ENCODE peak calls at places on chromosomes 3 and 15, in seven cellular contexts. X is lower leg skin, B is astrocyte of the spinal cord, J is right lobe of liver, W is heart right ventricle, S is coronary artery, P is tibial artery. T is an unnamed sample.

GRCh38 chr15:70437089-70437488 is 326.3 kb downstream of the UACA start:
- DNase-seq in X (peak), B (no peak), J (peak), W (no peak), S (no peak), P (no peak), T (no peak)

GRCh38 chr15:57506422-57506821 is 85.3 kb upstream of the MYZAP start:
- DNase-seq in X (no peak), B (no peak), J (no peak), W (no peak), S (no peak), P (no peak), T (no peak)

GRCh38 chr3:139481116-139481515 is 4.8 kb upstream of the RBP2 start:
- DNase-seq in X (no peak), B (no peak), J (no peak), W (no peak), S (no peak), P (no peak), T (no peak)

GRCh38 chr3:120435621-120436020 is 15.2 kb downstream of the FSTL1 start:
- DNase-seq in X (peak), B (peak), J (no peak), W (no peak), S (peak), P (no peak), T (no peak)

GRCh38 chr3:18079739-18080138 is 337.3 kb upstream of the TBC1D5 start:
- DNase-seq in X (no peak), B (peak), J (no peak), W (no peak), S (no peak), P (no peak), T (no peak)

GRCh38 chr15:73936181-73936580 is 9.9 kb downstream of the LOXL1 start:
- DNase-seq in X (no peak), B (peak), J (no peak), W (no peak), S (no peak), P (peak), T (no peak)

GRCh38 chr3:43902415-43902814 is 211.7 kb downstream of the ABHD5 start:
- DNase-seq in X (no peak), B (no peak), J (no peak), W (no peak), S (no peak), P (no peak), T (no peak)

GRCh38 chr3:155581579-155581978 is 163.3 kb downstream of the PLCH1 start:
- DNase-seq in X (no peak), B (no peak), J (no peak), W (no peak), S (no peak), P (no peak), T (no peak)

GRCh38 chr3:138854940-138855339 is 20.2 kb upstream of the PIK3CB start:
- DNase-seq in X (no peak), B (no peak), J (no peak), W (no peak), S (no peak), P (no peak), T (no peak)

GRCh38 chr3:194145702-194146101 is 9.8 kb downstream of the HES1 start:
- DNase-seq in X (no peak), B (no peak), J (no peak), W (no peak), S (no peak), P (no peak), T (no peak)

GRCh38 chr3:45010718-45011355 is 15.3 kb upstream of the CLEC3B start:
- DNase-seq in X (no peak), B (peak), J (no peak), W (no peak), S (no peak), P (no peak), T (no peak)

GRCh38 chr3:38588276-38588971 is 61.1 kb downstream of the SCN5A start:
- DNase-seq in X (peak), B (no peak), J (no peak), W (peak), S (peak), P (peak), T (peak)

GRCh38 chr15:68623301-68623892 is 44.6 kb downstream of the CORO2B start:
- DNase-seq in X (no peak), B (peak), J (no peak), W (peak), S (no peak), P (no peak), T (no peak)

GRCh38 chr3:65672876-65673815 is 365.6 kb downstream of the MAGI1 start:
- DNase-seq in X (no peak), B (peak), J (peak), W (peak), S (no peak), P (peak), T (peak)

GRCh38 chr3:43894176-43895049 is 203.7 kb downstream of the ABHD5 start:
- DNase-seq in X (no peak), B (peak), J (no peak), W (peak), S (no peak), P (peak), T (peak)

GRCh38 chr3:160217675-160218074 is 7.5 kb upstream of the C3orf80 start:
- DNase-seq in X (no peak), B (no peak), J (no peak), W (no peak), S (no peak), P (no peak), T (no peak)

GRCh38 chr15:68561146-68561545 is 17.6 kb upstream of the CORO2B start:
- DNase-seq in X (peak), B (no peak), J (no peak), W (no peak), S (peak), P (no peak), T (peak)

GRCh38 chr3:197353867-197354180 is 55.4 kb upstream of the DLG1 start:
- DNase-seq in X (no peak), B (peak), J (no peak), W (no peak), S (no peak), P (no peak), T (no peak)

GRCh38 chr3:101819649-101820202 is 29.6 kb upstream of the NFKBIZ start:
- DNase-seq in X (no peak), B (no peak), J (no peak), W (no peak), S (no peak), P (no peak), T (no peak)

GRCh38 chr3:25903371-25903770 is 113.5 kb downstream of the OXSM start:
- DNase-seq in X (no peak), B (no peak), J (no peak), W (no peak), S (no peak), P (no peak), T (no peak)

GRCh38 chr3:27589795-27590194 is 105.6 kb upstream of the SLC4A7 start:
- DNase-seq in X (no peak), B (peak), J (no peak), W (no peak), S (no peak), P (no peak), T (no peak)

GRCh38 chr3:149783576-149783975 is 8.8 kb downstream of the ANKUB1 start:
- DNase-seq in X (no peak), B (peak), J (no peak), W (no peak), S (no peak), P (no peak), T (no peak)

GRCh38 chr15:98322551-98322950 is 325.8 kb upstream of the IGF1R start:
- DNase-seq in X (no peak), B (no peak), J (no peak), W (no peak), S (no peak), P (no peak), T (no peak)

GRCh38 chr3:194315965-194316361 is 35.2 kb downstream of the CPN2 start:
- DNase-seq in X (no peak), B (no peak), J (no peak), W (no peak), S (no peak), P (no peak), T (no peak)

GRCh38 chr3:123611077-123611476 is 26.2 kb upstream of the HACD2 start:
- DNase-seq in X (no peak), B (no peak), J (no peak), W (no peak), S (no peak), P (no peak), T (no peak)

GRCh38 chr3:11371758-11372157 is 99.6 kb downstream of the ATG7 start:
- DNase-seq in X (no peak), B (no peak), J (no peak), W (no peak), S (no peak), P (no peak), T (no peak)

GRCh38 chr3:148642214-148642613 is 55.5 kb upstream of the AGTR1 start:
- DNase-seq in X (no peak), B (no peak), J (no peak), W (no peak), S (no peak), P (no peak), T (no peak)

GRCh38 chr3:163692484-163692883 is 1385.8 kb downstream of the SI start:
- DNase-seq in X (no peak), B (no peak), J (no peak), W (no peak), S (no peak), P (no peak), T (no peak)

GRCh38 chr3:129585949-129586657 is 20.4 kb downstream of the PLXND1 start:
- DNase-seq in X (no peak), B (no peak), J (no peak), W (no peak), S (no peak), P (no peak), T (no peak)

GRCh38 chr3:60461199-60461598 is 790.1 kb downstream of the FHIT start:
- DNase-seq in X (no peak), B (no peak), J (no peak), W (no peak), S (no peak), P (no peak), T (no peak)

GRCh38 chr3:62128028-62128427 is 245.3 kb downstream of the FEZF2 start:
- DNase-seq in X (no peak), B (no peak), J (no peak), W (no peak), S (no peak), P (peak), T (no peak)

GRCh38 chr3:164230385-164231094 is 847.8 kb downstream of the SI start:
- DNase-seq in X (no peak), B (no peak), J (no peak), W (no peak), S (no peak), P (no peak), T (no peak)

GRCh38 chr15:34759347-34759746 is 4.5 kb upstream of the GJD2 start:
- DNase-seq in X (no peak), B (no peak), J (no peak), W (no peak), S (no peak), P (no peak), T (no peak)

GRCh38 chr15:65516997-65517865 is at the start of gene DPP8:
- DNase-seq in X (peak), B (peak), J (peak), W (peak), S (peak), P (peak), T (peak)

GRCh38 chr15:81008312-81008711 is 7.6 kb downstream of the TLNRD1 start:
- DNase-seq in X (no peak), B (no peak), J (no peak), W (no peak), S (no peak), P (no peak), T (no peak)

GRCh38 chr15:55740981-55741591 is 1.9 kb downstream of the PRTG start:
- DNase-seq in X (no peak), B (peak), J (no peak), W (no peak), S (no peak), P (no peak), T (no peak)

GRCh38 chr15:85750319-85750806 is 44.4 kb downstream of the KLHL25 start:
- DNase-seq in X (peak), B (peak), J (no peak), W (peak), S (peak), P (peak), T (peak)

GRCh38 chr3:151926956-151927355 is 53.5 kb downstream of the SUCNR1 start:
- DNase-seq in X (no peak), B (peak), J (no peak), W (no peak), S (no peak), P (no peak), T (no peak)
- H3K4me3 ChIP-seq in X (no peak), B (no peak), J (no peak), W (no peak), S (no peak), P (no peak), T (no peak)

GRCh38 chr3:32132121-32132520 is 25.7 kb downstream of the GPD1L start:
- DNase-seq in X (no peak), B (no peak), J (no peak), W (no peak), S (no peak), P (no peak), T (no peak)
- H3K4me3 ChIP-seq in X (no peak), B (no peak), J (no peak), W (no peak), S (no peak), P (no peak), T (no peak)

GRCh38 chr3:172918568-172919296 is 168.2 kb downstream of the ECT2 start:
- DNase-seq in X (no peak), B (no peak), J (no peak), W (no peak), S (no peak), P (no peak), T (no peak)
- H3K4me3 ChIP-seq in X (no peak), B (no peak), J (no peak), W (no peak), S (no peak), P (no peak), T (no peak)

DNA sequence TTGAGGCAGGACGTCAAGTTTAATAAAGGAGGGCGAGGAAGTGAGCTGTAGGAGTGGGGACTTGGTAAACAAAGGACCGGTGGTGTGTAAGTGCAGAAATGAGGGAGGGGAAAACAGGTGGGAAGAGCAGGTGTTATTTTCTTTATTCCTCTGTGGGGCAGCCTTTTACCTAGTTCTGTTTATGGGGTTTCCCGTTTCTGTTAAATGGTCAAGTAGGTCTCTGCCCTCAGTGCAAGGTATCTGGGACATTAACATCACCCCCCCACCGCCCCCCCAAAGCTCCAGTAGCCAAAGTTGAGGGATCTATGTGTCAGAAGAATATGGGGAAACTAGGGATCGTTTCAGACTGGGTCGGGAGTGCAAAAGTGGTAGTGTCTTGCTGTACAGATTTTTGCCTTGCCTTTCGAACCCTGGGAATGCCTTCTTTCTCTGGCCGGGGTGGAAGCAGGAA is 898 bp downstream of the MGA start:
- DNase-seq in X (no peak), B (no peak), J (no peak), W (no peak), S (no peak), P (no peak), T (no peak)
- H3K4me3 ChIP-seq in X (peak), B (peak), J (peak), W (peak), S (peak), P (peak), T (peak)

DNA sequence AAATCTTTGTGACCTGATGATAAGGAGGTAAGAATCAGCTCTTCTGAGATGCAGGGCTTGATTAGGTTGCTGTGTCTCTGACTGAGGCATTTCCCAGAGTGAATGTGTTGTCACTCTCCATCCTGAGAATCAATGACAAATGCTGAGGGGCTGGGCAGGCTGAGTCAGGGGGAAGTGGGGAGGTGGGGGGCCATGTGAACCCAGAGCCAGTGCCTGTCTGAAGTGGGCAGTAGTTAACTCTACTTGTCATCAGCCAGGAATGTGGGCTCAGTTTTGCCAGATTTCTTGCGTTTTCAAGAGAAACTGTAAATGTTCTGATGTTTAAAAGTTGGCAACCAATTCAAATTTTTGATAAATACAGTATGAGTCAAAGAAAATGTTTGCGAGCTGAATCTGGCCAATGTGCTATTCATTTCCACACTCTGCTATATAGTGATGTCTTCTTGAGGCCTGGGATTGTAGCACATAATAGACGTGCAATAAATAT is 3.1 kb upstream of the BNC1 start:
- DNase-seq in X (peak), B (peak), J (no peak), W (no peak), S (no peak), P (no peak), T (no peak)
- H3K4me3 ChIP-seq in X (no peak), B (no peak), J (no peak), W (no peak), S (no peak), P (no peak), T (no peak)

GRCh38 chr15:92365816-92366215 is 27.9 kb upstream of the ST8SIA2 start:
- DNase-seq in X (no peak), B (peak), J (no peak), W (no peak), S (no peak), P (no peak), T (no peak)
- H3K4me3 ChIP-seq in X (no peak), B (no peak), J (no peak), W (no peak), S (no peak), P (no peak), T (no peak)

DNA sequence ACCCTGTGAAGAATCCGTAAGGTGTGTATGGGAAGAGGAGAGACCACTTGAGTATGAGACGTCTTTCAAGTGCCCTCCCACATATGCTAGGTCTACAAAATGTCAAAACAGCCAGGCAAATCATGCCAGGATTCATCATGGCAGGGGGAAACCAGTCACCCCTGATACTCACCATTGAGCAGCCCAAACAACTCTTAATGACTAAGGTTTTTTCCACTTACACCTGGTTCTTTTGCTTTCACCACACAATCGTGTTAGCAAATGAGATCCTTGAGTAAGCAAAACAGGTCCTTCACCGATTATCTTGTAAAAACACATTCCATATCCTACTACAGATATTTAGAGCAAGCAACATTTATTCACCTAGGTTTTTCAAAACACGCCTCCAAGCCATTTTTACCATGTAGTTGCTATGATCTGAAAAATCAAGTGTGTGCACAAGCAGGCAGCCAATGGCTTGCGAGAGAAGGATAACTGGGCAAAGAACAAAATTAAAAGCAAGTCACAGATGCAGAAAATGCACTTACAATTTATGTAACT is 177.5 kb upstream of the LPP start:
- DNase-seq in X (no peak), B (no peak), J (no peak), W (no peak), S (no peak), P (no peak), T (no peak)
- H3K4me3 ChIP-seq in X (no peak), B (no peak), J (no peak), W (no peak), S (no peak), P (no peak), T (no peak)

DNA sequence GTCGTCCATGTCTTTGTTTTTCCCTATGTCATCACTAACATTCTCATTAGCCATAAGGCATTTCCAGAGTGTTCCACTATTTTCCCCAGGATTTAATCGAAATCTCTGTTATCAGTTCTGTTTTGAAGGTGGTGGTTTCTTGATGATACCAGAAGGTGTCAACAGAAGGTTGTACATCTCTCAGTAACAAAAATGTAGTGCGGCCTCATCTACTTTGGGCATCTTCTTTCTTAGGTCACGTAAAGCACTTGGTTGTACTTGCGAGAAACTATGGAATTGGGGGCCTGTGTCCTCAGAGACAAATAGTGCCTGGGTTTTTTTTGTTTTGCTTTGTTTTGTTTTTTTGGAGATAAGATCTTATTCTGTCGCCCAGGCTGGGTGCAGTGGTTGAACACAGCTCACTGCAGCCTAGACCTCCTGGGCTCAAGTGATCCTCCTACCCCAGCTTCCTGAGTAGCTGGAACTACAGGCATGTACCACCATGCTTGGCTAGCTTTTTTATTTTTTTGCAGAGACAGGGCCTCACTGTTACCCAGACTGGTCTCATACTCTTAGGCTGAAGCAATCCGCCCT is 61.2 kb upstream of the FURIN start:
- DNase-seq in X (no peak), B (no peak), J (no peak), W (no peak), S (no peak), P (no peak), T (no peak)
- H3K4me3 ChIP-seq in X (no peak), B (no peak), J (no peak), W (no peak), S (no peak), P (no peak), T (no peak)

GRCh38 chr15:40098489-40099261 is 10.0 kb downstream of the BMF start:
- DNase-seq in X (no peak), B (peak), J (peak), W (peak), S (peak), P (peak), T (peak)
- H3K4me3 ChIP-seq in X (no peak), B (no peak), J (no peak), W (no peak), S (peak), P (no peak), T (no peak)

T was measured in upper lobe of left lung.